ENCODE peak calls at places on chromosomes 7 and 10, in four cellular contexts. P, F, S and C are unnamed samples.

GRCh38 chr7:158051372-158051760 is 536.3 kb downstream of the PTPRN2 start:
- DNase-seq in P (no peak), F (no peak), S (no peak), C (no peak)

GRCh38 chr10:118511720-118512119 is 83.7 kb downstream of the PRLHR start:
- DNase-seq in P (peak), F (no peak), S (no peak), C (no peak)

GRCh38 chr7:130831817-130832481 is 97.9 kb upstream of the KLF14 start:
- DNase-seq in P (peak), F (no peak), S (peak), C (no peak)

GRCh38 chr10:3928078-3928477 is 143.1 kb upstream of the KLF6 start:
- DNase-seq in P (no peak), F (no peak), S (no peak), C (no peak)

GRCh38 chr10:17077905-17078289 is 51.7 kb downstream of the CUBN start:
- DNase-seq in P (no peak), F (no peak), S (no peak), C (no peak)

GRCh38 chr10:57919864-57920263 is 347.8 kb downstream of the IPMK start:
- DNase-seq in P (no peak), F (no peak), S (no peak), C (no peak)

GRCh38 chr7:26950854-26951253 is 86.5 kb upstream of the SKAP2 start:
- DNase-seq in P (no peak), F (no peak), S (no peak), C (no peak)

GRCh38 chr10:73506491-73506890 is 10.7 kb upstream of the PPP3CB start:
- DNase-seq in P (no peak), F (no peak), S (no peak), C (no peak)

GRCh38 chr7:68689087-68689433 is 909.2 kb upstream of the AUTS2 start:
- DNase-seq in P (no peak), F (no peak), S (no peak), C (no peak)

GRCh38 chr10:86160890-86161585 is 205.6 kb downstream of the GRID1 start:
- DNase-seq in P (no peak), F (no peak), S (no peak), C (no peak)

GRCh38 chr10:34116780-34117179 is 698.3 kb downstream of the PARD3 start:
- DNase-seq in P (no peak), F (no peak), S (no peak), C (no peak)
- TF ChIP-seq SPI1 in P (no peak), F (no peak), S (no peak), C (no peak)

GRCh38 chr10:131451407-131452015 is 140.0 kb upstream of the TCERG1L start:
- DNase-seq in P (no peak), F (no peak), S (no peak), C (no peak)

GRCh38 chr10:131450220-131450765 is 138.8 kb upstream of the TCERG1L start:
- DNase-seq in P (no peak), F (no peak), S (no peak), C (no peak)

GRCh38 chr10:131452926-131453771 is 141.6 kb upstream of the TCERG1L start:
- DNase-seq in P (no peak), F (no peak), S (no peak), C (no peak)

GRCh38 chr10:131456411-131456810 is 144.9 kb upstream of the TCERG1L start:
- DNase-seq in P (no peak), F (no peak), S (no peak), C (no peak)

DNA sequence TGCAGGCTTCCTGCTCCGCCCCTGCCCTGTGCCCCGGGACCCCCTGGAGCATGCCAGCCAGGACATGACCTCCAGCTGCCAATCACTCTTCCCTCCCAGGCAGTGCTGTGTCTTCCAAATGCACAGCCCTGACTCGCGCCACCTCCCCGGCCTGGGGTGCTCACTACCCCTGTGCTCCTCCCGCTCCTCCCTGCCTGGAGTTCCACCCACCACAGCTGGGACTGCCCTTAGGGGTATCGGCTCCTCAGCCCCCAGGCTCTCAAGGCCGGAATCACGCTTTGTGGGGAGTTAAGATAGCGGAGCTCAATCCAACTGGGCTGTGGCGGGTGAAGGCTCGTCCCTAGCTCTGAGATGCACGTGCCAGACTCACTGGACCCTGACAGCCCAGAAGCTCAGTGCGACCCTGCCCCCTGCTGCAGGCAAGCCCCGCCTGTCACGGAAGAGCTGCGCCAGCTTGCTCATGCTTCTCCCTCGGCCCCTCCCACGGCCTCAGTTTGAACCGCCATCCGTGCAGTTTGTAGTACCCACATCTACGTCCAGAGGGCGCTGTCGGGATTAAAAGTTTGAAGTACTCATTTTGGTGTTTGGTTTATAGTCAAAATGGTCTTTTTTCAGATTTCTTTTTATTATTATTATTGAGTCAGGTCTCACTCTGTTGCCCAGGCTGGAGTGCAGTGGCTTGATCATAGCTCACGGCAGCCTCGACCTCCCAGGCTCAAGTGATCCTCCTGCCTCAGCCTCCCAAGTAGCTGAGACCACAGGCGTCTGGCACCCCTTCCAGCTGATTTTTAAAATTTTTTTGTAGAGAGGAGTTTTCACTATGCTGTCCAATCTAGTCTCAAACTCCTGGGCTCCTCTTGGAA is 142.5 kb upstream of the TCERG1L start:
- DNase-seq in P (peak), F (no peak), S (peak), C (peak)
- TF ChIP-seq SPI1 in P (no peak), F (no peak), S (no peak), C (no peak)

GRCh38 chr7:6705959-6706665 is 635 bp downstream of the ZNF12 start:
- DNase-seq in P (peak), F (no peak), S (peak), C (peak)
- TF ChIP-seq SPI1 in P (no peak), F (peak), S (no peak), C (no peak)

DNA sequence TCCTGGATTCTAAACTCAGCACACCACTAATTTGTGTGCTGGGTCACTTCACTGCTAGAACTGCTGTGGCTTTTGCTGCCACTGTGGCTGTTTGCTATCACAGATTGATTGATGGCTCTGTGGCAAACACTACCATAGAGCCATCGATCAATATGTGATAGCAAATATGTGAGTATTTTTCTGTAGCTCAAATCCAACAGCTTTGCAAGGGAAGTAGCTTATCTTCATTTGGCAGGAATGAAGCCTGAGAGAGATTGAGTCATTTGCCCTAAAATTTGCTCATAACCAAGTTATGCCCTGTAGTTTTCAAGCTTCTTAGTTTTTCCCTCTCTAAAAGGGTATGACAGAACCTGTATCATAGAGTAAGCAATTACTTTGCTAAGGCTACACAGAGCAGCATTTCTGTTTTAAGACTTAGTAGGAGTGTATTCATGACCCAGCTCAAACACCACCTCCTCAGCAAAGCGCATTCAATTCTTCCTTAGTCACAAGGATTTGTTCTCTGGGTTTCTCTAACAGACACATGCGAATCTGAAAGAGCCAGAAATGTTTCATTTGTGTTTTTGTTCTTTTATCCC is 43.1 kb downstream of the MINPP1 start:
- DNase-seq in P (no peak), F (no peak), S (peak), C (no peak)
- TF ChIP-seq SPI1 in P (no peak), F (no peak), S (no peak), C (no peak)